ENCODE peak calls at places on chromosomes 4 and X, in ten cellular contexts. Q is NCI-H524; B is naive thymus-derived CD8-positive, alpha-beta T cell; J is NCI-H1105 treated with DMSO at 0.1 percent for 48 hours; F is Right ventricle myocardium inferior; N is adrenal gland; W is A549; I is central memory CD4-positive, alpha-beta T cell; P is SHP77 treated with DMSO at 0.1 percent for 48 hours; U is NCI-H1694 treated with DMSO at 0.1 percent for 48 hours. C is an unnamed sample.

GRCh38 chr4:8192748-8193738 is 6.0 kb upstream of the SH3TC1 start:
- DNase-seq in Q (peak), B (peak), J (peak), F (peak), N (peak), W (peak), I (no peak), P (peak), U (peak), C (peak)

GRCh38 chr4:40888916-40889315 is 139.2 kb downstream of the NSUN7 start:
- DNase-seq in Q (peak), B (no peak), J (no peak), F (no peak), N (no peak), W (no peak), I (no peak), P (no peak), U (peak), C (no peak)

GRCh38 chr4:38605181-38605764 is 58.7 kb upstream of the KLF3 start:
- DNase-seq in Q (no peak), B (no peak), J (no peak), F (no peak), N (no peak), W (no peak), I (no peak), P (no peak), U (no peak), C (no peak)

GRCh38 chrX:53479295-53479694 is 45.1 kb upstream of the HSD17B10 start:
- DNase-seq in Q (no peak), B (no peak), J (no peak), F (no peak), N (no peak), W (peak), I (no peak), P (no peak), U (no peak), C (no peak)

GRCh38 chr4:98506462-98507132 is 151.8 kb downstream of the TSPAN5 start:
- DNase-seq in Q (no peak), B (no peak), J (no peak), F (no peak), N (no peak), W (no peak), I (no peak), P (no peak), U (no peak), C (no peak)

GRCh38 chrX:151825927-151826471 is 86.7 kb upstream of the MAGEA4 start:
- DNase-seq in Q (no peak), B (no peak), J (no peak), F (no peak), N (peak), W (peak), I (no peak), P (no peak), U (no peak), C (no peak)

GRCh38 chr4:118345813-118346212 is 7.0 kb downstream of the PRSS12 start:
- DNase-seq in Q (no peak), B (no peak), J (no peak), F (no peak), N (no peak), W (no peak), I (no peak), P (no peak), U (no peak), C (no peak)

GRCh38 chr4:82268050-82268825 is 105.6 kb downstream of the HNRNPD start:
- DNase-seq in Q (peak), B (peak), J (peak), F (no peak), N (peak), W (peak), I (peak), P (peak), U (peak), C (peak)

GRCh38 chrX:49999048-49999447 is 76.7 kb downstream of the CLCN5 start:
- DNase-seq in Q (no peak), B (no peak), J (no peak), F (no peak), N (no peak), W (no peak), I (no peak), P (no peak), U (no peak), C (no peak)

GRCh38 chrX:120753413-120754251 is 122.0 kb downstream of the CT47B1 start:
- DNase-seq in Q (no peak), B (no peak), J (no peak), F (no peak), N (no peak), W (no peak), I (no peak), P (no peak), U (no peak), C (no peak)

GRCh38 chr4:17468638-17469221 is 43.2 kb downstream of the QDPR start:
- DNase-seq in Q (peak), B (no peak), J (no peak), F (no peak), N (peak), W (peak), I (no peak), P (no peak), U (peak), C (no peak)

GRCh38 chr4:168605411-168605810 is 108.6 kb downstream of the PALLD start:
- DNase-seq in Q (no peak), B (no peak), J (no peak), F (no peak), N (no peak), W (peak), I (no peak), P (no peak), U (no peak), C (no peak)

GRCh38 chr4:186765673-186766546 is 42.3 kb upstream of the FAT1 start:
- DNase-seq in Q (no peak), B (no peak), J (no peak), F (no peak), N (no peak), W (peak), I (no peak), P (no peak), U (no peak), C (no peak)

GRCh38 chr4:134865675-134866074 is 664.1 kb upstream of the PABPC4L start:
- DNase-seq in Q (no peak), B (no peak), J (no peak), F (no peak), N (no peak), W (no peak), I (no peak), P (no peak), U (no peak), C (no peak)

GRCh38 chr4:150986085-150986484 is 29.0 kb downstream of the LRBA start:
- DNase-seq in Q (no peak), B (no peak), J (no peak), F (no peak), N (no peak), W (no peak), I (no peak), P (no peak), U (no peak), C (no peak)

GRCh38 chr4:46878641-46879040 is 30.4 kb downstream of the COX7B2 start:
- DNase-seq in Q (no peak), B (no peak), J (no peak), F (no peak), N (no peak), W (no peak), I (no peak), P (no peak), U (no peak), C (no peak)

GRCh38 chr4:139214039-139214534 is 37.1 kb upstream of the ELF2 start:
- DNase-seq in Q (no peak), B (no peak), J (no peak), F (peak), N (peak), W (no peak), I (no peak), P (no peak), U (peak), C (peak)

GRCh38 chr4:48225368-48226141 is 44.1 kb downstream of the TEC start:
- DNase-seq in Q (no peak), B (no peak), J (no peak), F (no peak), N (no peak), W (no peak), I (no peak), P (no peak), U (no peak), C (no peak)

GRCh38 chrX:103687696-103688191 is 1.2 kb upstream of the MORF4L2 start:
- DNase-seq in Q (peak), B (peak), J (peak), F (no peak), N (peak), W (peak), I (peak), P (peak), U (peak), C (peak)

GRCh38 chr4:17613761-17614415 is 553 bp upstream of the MED28 start:
- DNase-seq in Q (no peak), B (peak), J (no peak), F (no peak), N (no peak), W (no peak), I (no peak), P (peak), U (no peak), C (no peak)

GRCh38 chr4:9592010-9592409 is 147.8 kb downstream of the DEFB131A start:
- DNase-seq in Q (no peak), B (no peak), J (no peak), F (no peak), N (no peak), W (no peak), I (no peak), P (no peak), U (no peak), C (no peak)

GRCh38 chr4:60648774-60649173 is 551.4 kb upstream of the ADGRL3 start:
- DNase-seq in Q (no peak), B (no peak), J (no peak), F (no peak), N (no peak), W (no peak), I (no peak), P (no peak), U (no peak), C (no peak)

GRCh38 chrX:76802698-76803097 is 375.2 kb downstream of the MAGEE1 start:
- DNase-seq in Q (no peak), B (no peak), J (no peak), F (no peak), N (no peak), W (peak), I (no peak), P (no peak), U (no peak), C (no peak)

GRCh38 chr4:55364691-55365346 is 18.8 kb downstream of the SRD5A3 start:
- DNase-seq in Q (no peak), B (no peak), J (no peak), F (no peak), N (no peak), W (no peak), I (no peak), P (no peak), U (no peak), C (no peak)

GRCh38 chrX:117743469-117744251 is 372.9 kb downstream of the KLHL13 start:
- DNase-seq in Q (peak), B (no peak), J (peak), F (no peak), N (no peak), W (peak), I (no peak), P (no peak), U (peak), C (peak)

GRCh38 chr4:174324725-174325124 is 41.0 kb downstream of the CEP44 start:
- DNase-seq in Q (no peak), B (no peak), J (no peak), F (no peak), N (no peak), W (no peak), I (no peak), P (no peak), U (no peak), C (no peak)

GRCh38 chr4:7384929-7385890 is 49.5 kb downstream of the PSAPL1 start:
- DNase-seq in Q (no peak), B (no peak), J (no peak), F (peak), N (no peak), W (no peak), I (no peak), P (no peak), U (no peak), C (no peak)

GRCh38 chr4:38150021-38150671 is 189.9 kb downstream of the PTTG2 start:
- DNase-seq in Q (no peak), B (no peak), J (no peak), F (no peak), N (no peak), W (no peak), I (no peak), P (no peak), U (no peak), C (no peak)